ENCODE peak calls at places on chromosomes 1 and 21, in nine cellular contexts. Y is A549, W is OCI-LY7, D is brain microvascular endothelial cell, Q is left ventricle myocardium inferior, F is adrenal gland, P is ovary, Z is tibial artery, N is coronary artery. U is an unnamed sample.

GRCh38 chr1:39190096-39190495 is 14.4 kb upstream of the MACF1 start:
- DNase-seq in Q (no peak), D (no peak), N (no peak), P (no peak), F (no peak), Z (no peak), W (no peak), Y (no peak), U (no peak)

GRCh38 chr1:14733053-14733778 is 134.7 kb downstream of the KAZN start:
- DNase-seq in D (no peak), Q (no peak), P (no peak), Y (no peak), Z (no peak), N (no peak), F (no peak), W (peak; percentile 61), U (peak; percentile 89)

GRCh38 chr1:8560611-8561544 is 243.0 kb downstream of the SLC45A1 start:
- DNase-seq in Y (peak; percentile 15), W (peak; percentile 74), P (no peak), F (peak; percentile 44), N (no peak), Z (no peak), Q (no peak), D (peak; percentile 36), U (no peak)

GRCh38 chr21:45226540-45227326 is 61.0 kb downstream of the POFUT2 start:
- DNase-seq in Y (no peak), D (no peak), F (no peak), N (no peak), W (no peak), P (no peak), Z (no peak), Q (no peak), U (no peak)

GRCh38 chr1:184801503-184801902 is 46.8 kb upstream of the EDEM3 start:
- DNase-seq in Z (peak; percentile 41), F (peak; percentile 40), P (no peak), N (no peak), Q (no peak), Y (no peak), D (peak; percentile 20), W (no peak), U (no peak)

GRCh38 chr1:230012742-230013141 is 54.3 kb upstream of the GALNT2 start:
- DNase-seq in N (no peak), W (no peak), P (no peak), Y (no peak), Z (no peak), F (no peak), D (no peak), Q (no peak), U (no peak)

GRCh38 chr21:46184625-46185555 is 631 bp upstream of the SPATC1L start:
- DNase-seq in Z (peak; percentile 65), F (peak; percentile 80), Y (no peak), W (peak; percentile 52), N (peak; percentile 85), D (peak; percentile 81), Q (peak; percentile 88), P (peak; percentile 89), U (peak; percentile 71)

GRCh38 chr1:24801169-24801568 is 55.9 kb downstream of the CLIC4 start:
- DNase-seq in W (peak; percentile 55), Q (no peak), N (no peak), D (no peak), P (no peak), Z (no peak), F (no peak), Y (no peak), U (no peak)

GRCh38 chr1:197252981-197253380 is 15.1 kb upstream of the CRB1 start:
- DNase-seq in Q (no peak), Z (no peak), N (no peak), Y (no peak), P (no peak), F (no peak), D (no peak), W (no peak), U (no peak)

GRCh38 chr1:116900471-116901365 is 9.0 kb upstream of the PTGFRN start:
- DNase-seq in D (no peak), P (no peak), Y (peak; percentile 6), N (peak; percentile 31), F (no peak), Z (no peak), W (no peak), Q (no peak), U (no peak)

GRCh38 chr1:181394766-181395165 is 88.6 kb upstream of the CACNA1E start:
- DNase-seq in P (no peak), W (no peak), N (no peak), Z (no peak), F (no peak), Q (no peak), D (no peak), Y (no peak), U (no peak)

GRCh38 chr1:13813398-13814012 is 113.5 kb downstream of the PRDM2 start:
- DNase-seq in Y (no peak), F (peak; percentile 55), Q (no peak), Z (no peak), W (peak; percentile 71), P (peak; percentile 55), N (no peak), D (no peak), U (no peak)

GRCh38 chr21:38597436-38597835 is 99.2 kb upstream of the ERG start:
- DNase-seq in Y (no peak), P (no peak), Z (no peak), N (no peak), F (no peak), Q (no peak), D (no peak), W (no peak), U (no peak)

GRCh38 chr1:216732121-216732520 is 8.9 kb upstream of the ESRRG start:
- DNase-seq in Q (no peak), F (no peak), D (no peak), N (no peak), P (no peak), Y (no peak), Z (no peak), W (no peak), U (no peak)

GRCh38 chr1:183281553-183282091 is 95.6 kb downstream of the LAMC2 start:
- DNase-seq in W (peak; percentile 70), Y (peak; percentile 74), P (peak; percentile 90), D (peak; percentile 95), Z (peak; percentile 95), F (peak; percentile 94), Q (peak; percentile 92), N (peak; percentile 97), U (peak; percentile 50)

GRCh38 chr1:18951416-18951815 is 5.1 kb downstream of the IFFO2 start:
- DNase-seq in Z (no peak), Y (no peak), Q (no peak), W (peak; percentile 10), N (no peak), F (no peak), P (no peak), D (no peak), U (no peak)

GRCh38 chr1:53583021-53583902 is 124.1 kb downstream of the DMRTB1 start:
- DNase-seq in F (no peak), N (no peak), Q (no peak), Y (no peak), D (no peak), P (no peak), Z (no peak), W (no peak), U (no peak)

GRCh38 chr21:45592208-45592619 is 50.0 kb upstream of the SLC19A1 start:
- DNase-seq in Q (no peak), N (peak; percentile 53), Z (no peak), F (no peak), P (no peak), D (no peak), W (peak; percentile 17), Y (no peak), U (no peak)

GRCh38 chr1:71049951-71050598 is 2.5 kb upstream of the PTGER3 start:
- DNase-seq in F (no peak), P (no peak), Q (no peak), D (peak; percentile 60), N (no peak), Y (peak; percentile 30), W (peak; percentile 68), Z (no peak), U (peak; percentile 24)

GRCh38 chr1:246803373-246803772 is 79.2 kb downstream of the SCCPDH start:
- DNase-seq in N (no peak), W (no peak), D (no peak), Y (no peak), Z (no peak), F (no peak), P (no peak), Q (no peak), U (no peak)

GRCh38 chr1:54947540-54947939 is 32.9 kb upstream of the TMEM61 start:
- DNase-seq in N (no peak), P (no peak), D (no peak), W (no peak), Q (no peak), F (no peak), Y (no peak), Z (no peak), U (no peak)

GRCh38 chr1:53574621-53575020 is 115.4 kb downstream of the DMRTB1 start:
- DNase-seq in W (no peak), D (no peak), Q (no peak), Y (no peak), Z (no peak), F (no peak), P (no peak), N (no peak), U (no peak)

GRCh38 chr21:43775795-43776430 is at the start of gene CSTB:
- DNase-seq in N (peak; percentile 89), W (peak; percentile 80), D (no peak), Z (peak; percentile 83), F (peak; percentile 80), P (peak; percentile 81), Q (peak; percentile 88), Y (peak; percentile 53), U (no peak)
- TF ChIP-seq CTCF in N (no peak), W (peak; percentile 35), D (peak; percentile 5), Z (no peak), F (no peak), P (no peak), Q (no peak), Y (no peak), U (peak; percentile 16)

GRCh38 chr1:21702780-21703179 is 33.6 kb upstream of the RAP1GAP start:
- DNase-seq in Q (no peak), W (no peak), F (no peak), P (no peak), Y (no peak), D (no peak), Z (no peak), N (no peak), U (no peak)
- H3K27ac ChIP-seq in Q (no peak overlapping the region), W (no peak overlapping the region), F (peak overlapping the region; percentile 61), P (no peak overlapping the region), Y (no peak overlapping the region), D (peak overlapping the region; percentile 63), Z (no peak overlapping the region), N (no peak overlapping the region), U (no peak overlapping the region)

GRCh38 chr1:157144509-157144908 is 6.3 kb upstream of the ETV3 start:
- DNase-seq in W (no peak), F (no peak), Q (no peak), D (no peak), Y (no peak), P (no peak), Z (no peak), N (no peak), U (peak; percentile 86)
- TF ChIP-seq CTCF in W (no peak), F (no peak), Q (no peak), D (no peak), Y (no peak), P (no peak), Z (no peak), N (no peak), U (no peak)

DNA sequence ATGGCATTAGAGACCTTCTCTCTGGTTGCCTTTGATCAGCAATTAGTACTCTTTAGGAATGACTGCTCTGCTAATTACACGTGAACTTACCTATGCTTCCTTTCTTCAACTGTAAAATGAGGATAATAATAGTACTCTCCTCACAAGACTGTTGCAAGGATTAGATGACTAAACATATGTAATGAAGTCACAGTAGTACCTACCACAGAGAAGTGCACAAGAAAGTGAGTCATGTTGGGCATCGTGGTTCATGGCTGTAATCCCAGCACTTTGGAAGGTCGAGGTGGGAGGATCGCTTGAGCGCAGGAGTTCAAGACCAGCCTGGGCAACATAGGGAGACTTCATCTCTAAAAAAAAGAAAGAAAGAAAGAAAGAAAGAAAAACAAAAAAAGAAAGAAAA is 68.1 kb upstream of the AK4 start:
- DNase-seq in W (no peak), N (no peak), F (no peak), Q (no peak), Z (no peak), P (no peak), Y (no peak), D (peak; percentile 55), U (peak; percentile 34)
- H3K27ac ChIP-seq in W (no peak overlapping the region), N (no peak overlapping the region), F (no peak overlapping the region), Q (no peak overlapping the region), Z (no peak overlapping the region), P (no peak overlapping the region), Y (no peak overlapping the region), D (no peak overlapping the region), U (no peak overlapping the region)

U was measured in foreskin keratinocyte.